ENCODE peak calls at places on chromosomes 3 and 15, in ten cellular contexts. Q is left ventricle myocardium superior; C is activated CD8-positive, alpha-beta memory T cell treated with anti-CD3 and anti-CD28 coated beads, Interleukin-2, amount 10 ng/mL, durations not matched to agents 7 days and 5 days; X is stimulated activated naive CD8-positive, alpha-beta T cell treated with anti-CD3 and anti-CD28 coated beads, Interleukin-15, amount 100 ng/mL, for 72 hours; K is heart right ventricle; O is activated CD8-positive, alpha-beta T cell treated with anti-CD3 and anti-CD28 coated beads, Interleukin-2, amount 10 ng/mL, durations not matched to agents 7 days and 5 days; P is GM12878; B is sciatic nerve; A is K562; Y is activated T-cell treated with anti-CD3 and anti-CD28 coated beads, Interleukin-2, amount 50 U/mL, for 4 hours. F is an unnamed sample.

GRCh38 chr3:108302570-108302969 is 6.2 kb downstream of the HHLA2 start:
- ATAC-seq in Q (no peak), C (no peak), X (no peak), K (no peak), O (no peak), P (no peak), B (no peak), A (no peak), Y (no peak), F (no peak)

GRCh38 chr3:177781686-177782161 is 584.4 kb upstream of the TBL1XR1 start:
- ATAC-seq in Q (peak), C (no peak), X (no peak), K (peak), O (no peak), P (no peak), B (peak), A (no peak), Y (no peak), F (no peak)

GRCh38 chr3:183330881-183331280 is 77.8 kb downstream of the B3GNT5 start:
- ATAC-seq in Q (no peak), C (no peak), X (no peak), K (no peak), O (no peak), P (no peak), B (no peak), A (peak), Y (no peak), F (no peak)

GRCh38 chr15:34456658-34457057 is 19.1 kb upstream of the GOLGA8A start:
- ATAC-seq in Q (no peak), C (no peak), X (no peak), K (no peak), O (no peak), P (no peak), B (no peak), A (no peak), Y (no peak), F (no peak)

GRCh38 chr3:32973982-32974381 is 22.5 kb downstream of the CCR4 start:
- ATAC-seq in Q (no peak), C (peak), X (peak), K (no peak), O (peak), P (peak), B (no peak), A (no peak), Y (peak), F (peak)

GRCh38 chr3:98798820-98799219 is 35.7 kb downstream of the ST3GAL6 start:
- ATAC-seq in Q (peak), C (no peak), X (no peak), K (peak), O (no peak), P (peak), B (no peak), A (no peak), Y (no peak), F (no peak)

GRCh38 chr3:193014961-193015360 is 97.3 kb upstream of the MB21D2 start:
- ATAC-seq in Q (peak), C (no peak), X (no peak), K (no peak), O (no peak), P (no peak), B (no peak), A (no peak), Y (no peak), F (no peak)

GRCh38 chr3:117193390-117193789 is 483.8 kb downstream of the TUSC7 start:
- ATAC-seq in Q (no peak), C (no peak), X (no peak), K (no peak), O (no peak), P (peak), B (no peak), A (no peak), Y (no peak), F (no peak)

GRCh38 chr3:66404246-66404645 is 96.6 kb downstream of the LRIG1 start:
- ATAC-seq in Q (no peak), C (no peak), X (no peak), K (no peak), O (no peak), P (no peak), B (no peak), A (no peak), Y (no peak), F (no peak)